ENCODE peak calls at places on chromosomes 12 and 14, in five cellular contexts. Q is fibroblast of pulmonary artery, M is kidney epithelial cell, I is neural progenitor cell, G is H1. D is an unnamed sample.
A peak's percentile ranks its signal among the peaks of the same experiment; 100 is the strongest.

GRCh38 chr14:34460841-34461240 is 1.2 kb downstream of the SPTSSA start:
- DNase-seq in Q (peak; percentile 72), M (no peak), I (peak; percentile 29), G (no peak), D (peak; percentile 30)

GRCh38 chr12:109310247-109311125 is 1.4 kb upstream of the FOXN4 start:
- DNase-seq in Q (no peak), M (no peak), I (peak; percentile 36), G (no peak), D (no peak)

GRCh38 chr12:132866251-132866828 is 21.1 kb downstream of the CHFR start:
- DNase-seq in Q (peak; percentile 75), M (no peak), I (no peak), G (no peak), D (peak; percentile 78)

GRCh38 chr12:93577222-93577621 is 4.7 kb downstream of the SOCS2 start:
- DNase-seq in Q (no peak), M (no peak), I (no peak), G (no peak), D (peak; percentile 20)

GRCh38 chr14:55129428-55130193 is 559 bp downstream of the LGALS3 start:
- DNase-seq in Q (peak; percentile 74), M (no peak), I (peak; percentile 53), G (no peak), D (peak; percentile 75)

GRCh38 chr12:126483145-126484068 is 1418.2 kb downstream of the AACS start:
- DNase-seq in Q (peak; percentile 83), M (peak; percentile 25), I (peak; percentile 3), G (no peak), D (peak; percentile 53)

GRCh38 chr14:100297320-100298300 is 8.6 kb downstream of the SLC25A29 start:
- DNase-seq in Q (peak; percentile 76), M (no peak), I (no peak), G (no peak), D (peak; percentile 93)

GRCh38 chr14:90132821-90133570 is 71.2 kb downstream of the KCNK13 start:
- DNase-seq in Q (peak; percentile 38), M (no peak), I (no peak), G (no peak), D (peak; percentile 20)

GRCh38 chr14:66624319-66624937 is 116.5 kb downstream of the GPHN start:
- DNase-seq in Q (peak; percentile 85), M (no peak), I (peak; percentile 79), G (peak; percentile 23), D (peak; percentile 65)

GRCh38 chr12:6934110-6934509 is 6.4 kb downstream of the ATN1 start:
- DNase-seq in Q (peak; percentile 87), M (no peak), I (no peak), G (no peak), D (peak; percentile 46)

GRCh38 chr14:67746927-67747326 is 45.2 kb downstream of the RDH12 start:
- DNase-seq in Q (no peak), M (no peak), I (no peak), G (no peak), D (no peak)

GRCh38 chr14:105430535-105430934 is 10.9 kb downstream of the MTA1 start:
- DNase-seq in Q (peak; percentile 84), M (no peak), I (no peak), G (no peak), D (peak; percentile 31)

GRCh38 chr12:126493366-126494108 is 1428.3 kb downstream of the AACS start:
- DNase-seq in Q (peak; percentile 62), M (no peak), I (no peak), G (no peak), D (peak; percentile 38)

GRCh38 chr12:40312982-40313576 is 88.3 kb downstream of the LRRK2 start:
- DNase-seq in Q (peak; percentile 57), M (no peak), I (no peak), G (no peak), D (peak; percentile 34)

GRCh38 chr12:9378430-9378835 is 170.2 kb upstream of the PZP start:
- DNase-seq in Q (no peak), M (no peak), I (peak; percentile 58), G (no peak), D (peak; percentile 7)
- TF ChIP-seq CTCF in Q (peak; percentile 20), M (peak; percentile 56), I (peak; percentile 61), G (peak; percentile 55), D (peak; percentile 36)

GRCh38 chr14:103624860-103625259 is 4.2 kb upstream of the KLC1 start:
- DNase-seq in Q (peak; percentile 51), M (peak; percentile 35), I (peak; percentile 31), G (no peak), D (peak; percentile 69)
- H3K4me3 ChIP-seq in Q (no peak overlapping the region), M (no peak overlapping the region), I (no peak overlapping the region), G (no peak overlapping the region), D (no peak overlapping the region)

GRCh38 chr14:87613856-87614255 is 379.1 kb downstream of the GALC start:
- DNase-seq in Q (no peak), M (no peak), I (no peak), G (no peak), D (no peak)
- TF ChIP-seq CTCF in Q (no peak), M (no peak), I (no peak), G (no peak), D (no peak)

DNA sequence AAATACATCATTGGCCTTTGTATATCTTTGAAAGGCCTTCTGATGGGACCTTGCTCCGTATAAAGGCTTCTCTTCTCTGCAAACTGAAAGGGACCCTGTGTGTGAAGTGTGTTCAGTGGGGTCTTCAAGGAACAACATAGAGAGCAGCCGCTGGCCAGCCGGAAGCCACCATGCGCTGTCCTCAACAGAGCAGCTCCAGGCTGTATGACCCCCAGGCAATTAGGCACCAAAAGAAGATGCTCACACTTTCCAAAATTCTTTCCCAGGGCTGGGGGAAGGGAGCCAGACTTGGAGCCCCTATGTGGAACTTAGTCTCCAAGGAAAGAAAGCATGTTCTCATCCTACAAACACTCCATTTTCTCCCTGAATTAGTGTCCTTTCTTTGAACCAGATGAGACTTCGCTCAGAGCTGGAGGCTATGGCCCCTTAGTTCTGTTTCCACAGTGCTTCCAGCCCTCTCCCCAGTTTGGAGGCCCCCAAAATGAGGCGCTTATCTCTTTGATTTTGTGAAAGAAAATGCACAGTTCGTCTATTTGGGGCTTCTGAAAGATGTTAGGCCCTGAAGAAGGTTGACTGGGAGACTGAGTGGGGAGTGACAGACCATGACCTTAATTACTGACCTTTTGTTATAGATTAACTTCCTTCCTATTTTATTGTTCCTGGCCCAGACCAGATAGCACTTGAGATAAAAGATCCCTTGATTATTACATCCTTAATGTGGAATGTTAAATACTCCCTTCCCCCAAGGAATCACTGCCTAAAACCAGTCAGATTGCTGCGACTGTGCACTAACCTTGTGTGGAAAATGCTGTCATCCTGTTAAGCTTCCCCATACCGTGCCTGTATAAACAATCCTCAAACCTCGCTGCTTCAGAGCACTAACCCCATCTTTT is 128.3 kb upstream of the FGD4 start:
- DNase-seq in Q (peak; percentile 33), M (peak; percentile 84), I (peak; percentile 18), G (no peak), D (peak; percentile 63)
- H3K4me3 ChIP-seq in Q (no peak overlapping the region), M (no peak overlapping the region), I (no peak overlapping the region), G (no peak overlapping the region), D (no peak overlapping the region)

GRCh38 chr14:77547512-77547911 is 48.9 kb upstream of the ISM2 start:
- DNase-seq in Q (no peak), M (no peak), I (no peak), G (no peak), D (no peak)
- TF ChIP-seq CTCF in Q (peak; percentile 14), M (no peak), I (peak; percentile 21), G (peak; percentile 10), D (peak; percentile 27)

GRCh38 chr14:61704554-61704953 is 9.2 kb downstream of the HIF1A start:
- DNase-seq in Q (peak; percentile 53), M (no peak), I (no peak), G (no peak), D (no peak)

GRCh38 chr14:61703342-61704129 is 8.2 kb downstream of the HIF1A start:
- DNase-seq in Q (peak; percentile 33), M (no peak), I (no peak), G (no peak), D (no peak)

GRCh38 chr14:61706096-61706690 is 10.9 kb downstream of the HIF1A start:
- DNase-seq in Q (peak; percentile 44), M (no peak), I (no peak), G (no peak), D (no peak)

GRCh38 chr14:61701946-61702345 is 6.6 kb downstream of the HIF1A start:
- DNase-seq in Q (peak; percentile 39), M (no peak), I (no peak), G (no peak), D (no peak)

DNA sequence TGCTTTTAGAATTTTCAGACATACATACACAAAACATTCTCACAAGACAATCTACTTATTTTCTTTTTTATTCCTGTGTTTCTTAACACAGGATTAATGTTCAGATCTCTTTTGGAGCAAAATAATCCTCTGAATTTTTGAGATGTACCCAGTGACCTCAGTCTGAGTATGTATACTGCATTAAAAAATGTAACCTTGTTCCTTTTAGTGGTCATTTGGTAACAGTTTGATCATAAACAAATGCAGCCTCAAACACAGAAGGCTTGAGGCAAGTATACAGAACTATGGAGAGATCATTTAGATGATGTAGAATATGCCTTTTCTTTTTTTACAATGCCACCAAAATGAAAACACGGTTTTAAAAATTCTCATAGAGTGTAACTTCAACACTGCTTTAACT is 9.7 kb downstream of the HIF1A start:
- DNase-seq in Q (no peak), M (no peak), I (no peak), G (no peak), D (no peak)
- H3K4me3 ChIP-seq in Q (peak overlapping the region; percentile 71), M (peak overlapping the region; percentile 16), I (no peak overlapping the region), G (no peak overlapping the region), D (peak overlapping the region; percentile 87)

GRCh38 chr12:19704966-19705365 is 265.7 kb downstream of the AEBP2 start:
- DNase-seq in Q (no peak), M (no peak), I (no peak), G (no peak), D (no peak)

GRCh38 chr12:19709889-19710288 is 270.6 kb downstream of the AEBP2 start:
- DNase-seq in Q (no peak), M (no peak), I (no peak), G (no peak), D (no peak)

GRCh38 chr12:19710811-19711793 is 271.8 kb downstream of the AEBP2 start:
- DNase-seq in Q (peak; percentile 39), M (peak; percentile 62), I (no peak), G (no peak), D (no peak)

GRCh38 chr12:19706936-19707335 is 267.6 kb downstream of the AEBP2 start:
- DNase-seq in Q (no peak), M (no peak), I (no peak), G (no peak), D (no peak)

GRCh38 chr12:19707948-19708409 is 268.7 kb downstream of the AEBP2 start:
- DNase-seq in Q (peak; percentile 36), M (no peak), I (no peak), G (no peak), D (peak; percentile 48)
- TF ChIP-seq CTCF in Q (no peak), M (no peak), I (peak; percentile 10), G (no peak), D (peak; percentile 14)

D was measured in fibroblast of villous mesenchyme.